ENCODE peak calls at places on chromosomes 7 and 10, in eight cellular contexts. P, J, L, M, R, Q, W and V are unnamed samples.
A peak's percentile ranks its signal among the peaks of the same experiment; 100 is the strongest.

GRCh38 chr7:37113661-37114355 is 334.9 kb downstream of the ELMO1 start:
- DNase-seq in P (no peak), J (no peak), L (no peak), M (no peak), R (no peak), Q (no peak), W (no peak), V (no peak)

GRCh38 chr7:101161692-101162461 is 3.5 kb downstream of the VGF start:
- DNase-seq in P (no peak), J (no peak), L (no peak), M (no peak), R (no peak), Q (no peak), W (no peak), V (no peak)

GRCh38 chr10:26215923-26216576 is 524 bp upstream of the GAD2 start:
- DNase-seq in P (no peak), J (no peak), L (peak; percentile 45), M (peak; percentile 72), R (no peak), Q (peak; percentile 82), W (peak; percentile 70), V (peak; percentile 68)

GRCh38 chr7:132410385-132410784 is 165.9 kb downstream of the PLXNA4 start:
- DNase-seq in P (no peak), J (no peak), L (no peak), M (no peak), R (no peak), Q (no peak), W (no peak), V (no peak)

GRCh38 chr10:103881420-103882284 is 26.3 kb upstream of the SH3PXD2A start:
- DNase-seq in P (no peak), J (peak; percentile 55), L (no peak), M (no peak), R (no peak), Q (no peak), W (no peak), V (no peak)

GRCh38 chr7:69018200-69018599 is 580.1 kb upstream of the AUTS2 start:
- DNase-seq in P (no peak), J (no peak), L (no peak), M (peak; percentile 11), R (no peak), Q (peak; percentile 73), W (no peak), V (no peak)

GRCh38 chr7:7321681-7322080 is 139.3 kb downstream of the C1GALT1 start:
- DNase-seq in P (peak; percentile 71), J (no peak), L (no peak), M (no peak), R (no peak), Q (no peak), W (peak; percentile 54), V (peak; percentile 56)

GRCh38 chr10:113228570-113228969 is 278.5 kb downstream of the TCF7L2 start:
- DNase-seq in P (no peak), J (no peak), L (no peak), M (no peak), R (no peak), Q (no peak), W (no peak), V (no peak)

GRCh38 chr10:27742195-27742925 is 3.3 kb downstream of the MKX start:
- DNase-seq in P (peak; percentile 92), J (peak; percentile 76), L (peak; percentile 87), M (peak; percentile 76), R (peak; percentile 40), Q (peak; percentile 83), W (peak; percentile 90), V (peak; percentile 85)

GRCh38 chr7:8284606-8285005 is 22.6 kb upstream of the ICA1 start:
- DNase-seq in P (no peak), J (no peak), L (no peak), M (no peak), R (no peak), Q (no peak), W (no peak), V (no peak)

GRCh38 chr10:28097633-28098032 is 98.8 kb upstream of the ODAD2 start:
- DNase-seq in P (no peak), J (no peak), L (no peak), M (no peak), R (no peak), Q (no peak), W (no peak), V (no peak)

GRCh38 chr7:112195717-112196116 is 10.5 kb downstream of the DOCK4 start:
- DNase-seq in P (no peak), J (no peak), L (no peak), M (no peak), R (no peak), Q (no peak), W (no peak), V (no peak)

GRCh38 chr10:12214763-12215218 is 18.8 kb downstream of the CDC123 start:
- DNase-seq in P (no peak), J (no peak), L (no peak), M (no peak), R (no peak), Q (no peak), W (no peak), V (no peak)

DNA sequence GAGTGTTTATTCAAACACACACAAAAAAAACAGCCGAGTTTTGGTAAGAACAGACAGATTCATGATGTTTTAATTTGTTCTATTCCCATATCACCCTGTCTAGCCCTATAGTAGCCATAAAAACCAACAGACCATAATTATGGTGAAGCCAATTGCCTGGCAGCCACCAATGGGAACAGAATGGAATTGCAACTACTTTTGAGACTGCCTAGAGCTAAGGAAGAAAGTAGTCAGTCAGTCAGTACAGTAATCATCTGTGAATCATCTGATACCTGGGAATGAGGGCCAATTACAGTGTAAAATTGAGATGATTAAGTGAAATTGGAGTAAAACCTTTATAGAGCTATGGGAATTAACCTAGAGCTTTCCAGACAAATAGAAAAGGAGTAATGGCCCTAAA is 952.7 kb upstream of the KCND2 start:
- DNase-seq in P (no peak), J (no peak), L (no peak), M (no peak), R (no peak), Q (no peak), W (no peak), V (no peak)
- TF ChIP-seq CTCF in P (no peak), J (no peak), L (no peak), M (no peak), R (no peak), Q (peak; percentile 44), W (no peak), V (no peak)

GRCh38 chr7:45033931-45034290 is 33.9 kb downstream of the CCM2 start:
- DNase-seq in P (no peak), J (no peak), L (no peak), M (no peak), R (no peak), Q (no peak), W (no peak), V (no peak)

GRCh38 chr7:45028920-45029344 is 28.9 kb downstream of the CCM2 start:
- DNase-seq in P (no peak), J (no peak), L (no peak), M (no peak), R (no peak), Q (no peak), W (no peak), V (no peak)

GRCh38 chr7:45032421-45032820 is 32.4 kb downstream of the CCM2 start:
- DNase-seq in P (no peak), J (no peak), L (no peak), M (no peak), R (no peak), Q (no peak), W (no peak), V (no peak)

GRCh38 chr7:45033261-45033930 is 33.4 kb downstream of the CCM2 start:
- DNase-seq in P (no peak), J (no peak), L (no peak), M (no peak), R (no peak), Q (no peak), W (no peak), V (no peak)

DNA sequence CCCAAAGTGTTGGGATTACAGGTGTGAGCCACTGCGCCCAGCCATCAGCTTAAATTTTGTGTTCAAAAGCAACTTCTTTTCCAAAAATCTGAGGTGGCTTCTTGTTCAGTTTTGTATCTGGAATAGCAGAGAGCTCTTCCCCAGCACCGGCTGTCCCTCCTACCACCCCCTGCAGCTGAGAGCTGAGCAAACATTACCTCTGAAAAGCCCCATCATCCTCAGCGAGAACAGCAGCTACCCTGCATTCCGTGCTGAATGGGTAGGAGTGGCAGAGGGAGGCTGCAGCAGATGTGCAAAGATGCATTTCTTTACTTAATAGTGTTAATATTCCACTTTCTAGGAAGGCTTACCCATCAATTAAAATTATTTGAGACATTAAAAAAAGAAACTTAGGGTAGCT is 31.8 kb downstream of the CCM2 start:
- DNase-seq in P (no peak), J (no peak), L (no peak), M (no peak), R (no peak), Q (no peak), W (no peak), V (no peak)
- TF ChIP-seq CTCF in P (no peak), J (no peak), L (no peak), M (no peak), R (no peak), Q (no peak), W (no peak), V (no peak)

DNA sequence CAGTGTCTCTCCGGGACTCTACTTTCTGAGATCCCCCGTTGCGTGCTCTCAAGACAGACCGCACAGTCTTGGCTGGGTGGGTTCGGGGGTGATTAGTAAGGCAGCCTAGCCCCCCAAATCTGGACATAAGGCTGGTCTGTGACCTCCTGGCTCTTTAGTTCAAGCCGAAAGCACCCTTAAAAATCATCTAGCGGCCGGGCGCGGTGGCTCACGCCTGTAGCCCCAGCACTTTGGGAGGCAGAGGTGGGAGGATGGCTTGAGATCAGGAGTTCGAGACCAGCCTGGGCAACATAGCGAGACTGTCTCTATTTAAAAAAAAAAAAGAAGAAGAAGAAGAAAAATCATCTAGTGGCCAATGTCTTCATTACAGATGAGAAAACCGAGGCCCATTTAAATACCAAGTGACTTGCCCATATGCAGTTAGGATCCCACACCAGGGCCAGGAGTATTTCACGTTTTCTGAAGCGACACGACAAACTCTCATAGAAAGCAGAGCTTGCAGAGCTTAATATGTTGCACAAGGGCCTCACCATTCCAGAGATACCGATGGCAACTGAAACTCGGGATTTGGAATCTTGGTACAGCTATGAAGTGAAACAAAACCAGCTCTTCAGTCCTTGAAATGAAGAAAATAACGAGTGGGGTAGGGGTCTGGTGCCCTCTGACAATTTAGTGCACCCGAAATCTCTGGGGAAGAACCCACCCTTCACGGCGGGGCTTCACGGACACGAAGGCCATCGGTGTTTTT is 696 bp upstream of the HILPDA start:
- DNase-seq in P (no peak), J (no peak), L (no peak), M (no peak), R (no peak), Q (no peak), W (no peak), V (no peak)
- TF ChIP-seq CTCF in P (no peak), J (peak; percentile 23), L (no peak), M (peak; percentile 10), R (no peak), Q (no peak), W (no peak), V (no peak)

DNA sequence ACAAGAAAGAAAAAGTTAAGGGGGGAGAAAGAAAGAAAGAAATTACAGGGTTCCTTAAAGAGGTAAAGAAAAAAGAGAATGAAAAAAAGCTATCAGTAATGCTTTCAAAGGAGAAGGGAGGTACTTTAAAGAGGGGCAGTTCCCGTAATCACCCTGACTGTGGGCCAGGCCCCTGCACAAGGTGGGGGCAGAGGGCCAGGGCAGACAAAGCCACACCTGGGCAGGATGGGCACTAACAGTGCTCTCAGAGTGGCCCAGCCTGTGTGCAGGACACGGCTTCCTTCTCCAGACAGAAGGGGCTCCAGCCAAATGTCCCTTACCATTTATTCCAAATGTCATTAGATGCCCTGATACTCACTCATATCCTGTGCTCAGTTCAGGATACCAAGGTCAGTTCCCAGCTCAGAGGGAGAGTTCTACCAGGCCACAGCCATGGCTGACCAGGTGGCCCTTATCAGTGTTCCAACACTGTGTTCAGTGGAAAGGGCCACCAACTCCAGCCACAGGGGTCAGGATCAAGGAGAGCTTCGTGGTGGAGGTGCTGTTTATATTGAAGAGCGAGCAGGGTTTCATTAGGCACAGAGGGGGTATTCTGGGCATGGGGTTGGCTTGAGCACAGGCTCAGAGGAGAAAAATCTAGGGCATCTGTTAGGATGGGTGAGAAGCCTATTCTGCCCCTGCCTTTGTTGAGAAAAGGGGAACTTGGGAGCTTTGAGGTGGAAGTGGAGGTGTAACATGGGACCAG is 29.9 kb downstream of the DPCD start:
- DNase-seq in P (peak; percentile 48), J (no peak), L (no peak), M (no peak), R (no peak), Q (no peak), W (no peak), V (no peak)
- TF ChIP-seq CTCF in P (no peak), J (no peak), L (no peak), M (no peak), R (no peak), Q (no peak), W (no peak), V (no peak)